ENCODE peak calls at places on chromosomes 13 and 19, in four cellular contexts. A, E, K and Y are unnamed samples.

GRCh38 chr19:34155686-34156085 is 16.6 kb upstream of the LSM14A start:
- DNase-seq in A (no peak), E (no peak), K (no peak), Y (no peak)

GRCh38 chr19:13002970-13003540 is 7.8 kb downstream of the NFIX start:
- DNase-seq in A (no peak), E (no peak), K (no peak), Y (no peak)

GRCh38 chr13:56917966-56918365 is 222.8 kb upstream of the PRR20A start:
- DNase-seq in A (no peak), E (no peak), K (no peak), Y (no peak)

GRCh38 chr13:53242015-53242414 is 213.4 kb downstream of the OLFM4 start:
- DNase-seq in A (no peak), E (no peak), K (no peak), Y (no peak)

GRCh38 chr13:39038569-39038898 is 278 bp downstream of the NHLRC3 start:
- DNase-seq in A (no peak), E (peak; percentile 53), K (peak; percentile 30), Y (no peak)

GRCh38 chr19:28887920-28888618 is 324.9 kb downstream of the UQCRFS1 start:
- DNase-seq in A (no peak), E (no peak), K (no peak), Y (peak; percentile 77)

GRCh38 chr13:50370303-50370950 is 355.2 kb downstream of the KCNRG start:
- DNase-seq in A (no peak), E (no peak), K (no peak), Y (no peak)

GRCh38 chr13:82758056-82758455 is 1124.2 kb downstream of the SLITRK1 start:
- DNase-seq in A (peak; percentile 83), E (no peak), K (peak; percentile 6), Y (no peak)

GRCh38 chr13:73849292-73849691 is 284.9 kb downstream of the KLF12 start:
- DNase-seq in A (peak; percentile 86), E (peak; percentile 24), K (no peak), Y (no peak)

GRCh38 chr13:93687261-93687660 is 460.7 kb downstream of the GPC6 start:
- DNase-seq in A (no peak), E (no peak), K (no peak), Y (no peak)

GRCh38 chr19:54517483-54517882 is 14.9 kb downstream of the LAIR2 start:
- DNase-seq in A (peak; percentile 78), E (peak; percentile 51), K (peak; percentile 65), Y (no peak)

GRCh38 chr13:84661718-84662117 is 779.4 kb upstream of the SLITRK1 start:
- DNase-seq in A (no peak), E (no peak), K (no peak), Y (no peak)

GRCh38 chr13:33611016-33611805 is 206.7 kb upstream of the RFC3 start:
- DNase-seq in A (peak; percentile 45), E (no peak), K (no peak), Y (no peak)

GRCh38 chr19:54436561-54437229 is 12.3 kb upstream of the LENG8 start:
- DNase-seq in A (peak; percentile 24), E (no peak), K (no peak), Y (no peak)

GRCh38 chr19:58366576-58367430 is 4.3 kb upstream of the ZNF497 start:
- DNase-seq in A (peak; percentile 51), E (no peak), K (no peak), Y (no peak)

GRCh38 chr19:55340144-55340783 is 588 bp downstream of the KMT5C start:
- DNase-seq in A (no peak), E (peak; percentile 14), K (no peak), Y (peak; percentile 29)

GRCh38 chr19:41001243-41001971 is 10.3 kb downstream of the CYP2B6 start:
- DNase-seq in A (peak; percentile 64), E (no peak), K (no peak), Y (no peak)

GRCh38 chr13:39051157-39051556 is 12.9 kb downstream of the NHLRC3 start:
- DNase-seq in A (peak; percentile 46), E (no peak), K (peak; percentile 23), Y (no peak)

GRCh38 chr13:39968646-39969475 is 313.4 kb downstream of the COG6 start:
- DNase-seq in A (no peak), E (no peak), K (no peak), Y (no peak)

GRCh38 chr19:11554160-11554559 is 4.9 kb downstream of the ELOF1 start:
- DNase-seq in A (no peak), E (no peak), K (peak; percentile 56), Y (no peak)

GRCh38 chr19:16078759-16079707 is 2.7 kb downstream of the TPM4 start:
- DNase-seq in A (peak; percentile 68), E (peak; percentile 71), K (peak; percentile 72), Y (no peak)

GRCh38 chr13:62653371-62653770 is 1237.7 kb upstream of the PCDH20 start:
- DNase-seq in A (no peak), E (no peak), K (no peak), Y (no peak)

GRCh38 chr13:44013666-44014291 is 134.1 kb downstream of the LACC1 start:
- DNase-seq in A (no peak), E (no peak), K (no peak), Y (no peak)

GRCh38 chr19:4969772-4970531 is 1.0 kb downstream of the KDM4B start:
- DNase-seq in A (peak; percentile 32), E (peak; percentile 11), K (peak; percentile 74), Y (no peak)

GRCh38 chr19:18408053-18408476 is 10.6 kb upstream of the LRRC25 start:
- DNase-seq in A (peak; percentile 81), E (no peak), K (peak; percentile 82), Y (no peak)
- TF ChIP-seq CTCF in A (peak; percentile 77), E (peak; percentile 20), K (peak; percentile 52), Y (peak; percentile 45)

GRCh38 chr13:21078501-21078900 is 17.1 kb upstream of the LATS2 start:
- DNase-seq in A (no peak), E (no peak), K (no peak), Y (no peak)
- TF ChIP-seq CTCF in A (no peak), E (no peak), K (no peak), Y (no peak)

GRCh38 chr13:45441633-45442032 is 23.1 kb upstream of the COG3 start:
- DNase-seq in A (no peak), E (no peak), K (peak; percentile 41), Y (no peak)
- TF ChIP-seq CTCF in A (peak; percentile 18), E (no peak), K (peak; percentile 12), Y (no peak)

DNA sequence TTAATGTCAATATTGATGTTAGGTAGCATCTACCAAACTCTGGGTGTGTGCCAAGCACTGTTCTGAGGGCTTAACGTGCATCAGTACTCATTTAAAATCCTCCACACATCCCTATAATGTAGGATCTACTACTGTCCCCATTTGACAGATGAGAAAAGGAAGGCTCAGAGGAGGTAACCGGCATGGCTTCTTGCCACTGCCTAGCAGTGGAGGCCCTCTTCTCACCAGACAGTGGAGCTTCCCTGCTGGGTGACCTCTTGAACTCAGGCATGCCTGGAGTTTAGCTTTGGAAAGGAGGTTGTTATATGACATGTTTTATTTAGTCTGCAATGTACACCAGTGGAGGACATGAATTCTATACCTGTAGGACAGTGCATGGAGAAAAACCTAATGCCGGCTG is 2.1 kb downstream of the SPATA13 start:
- DNase-seq in A (no peak), E (no peak), K (no peak), Y (no peak)
- TF ChIP-seq CTCF in A (no peak), E (no peak), K (no peak), Y (no peak)

GRCh38 chr19:6732803-6733337 is 4.5 kb downstream of the GPR108 start:
- DNase-seq in A (no peak), E (no peak), K (no peak), Y (no peak)

GRCh38 chr19:6734096-6734696 is 3.2 kb downstream of the GPR108 start:
- DNase-seq in A (no peak), E (no peak), K (no peak), Y (no peak)

GRCh38 chr19:6735181-6735891 is 2.0 kb downstream of the GPR108 start:
- DNase-seq in A (no peak), E (no peak), K (no peak), Y (no peak)

GRCh38 chr19:6731822-6732221 is 5.6 kb downstream of the GPR108 start:
- DNase-seq in A (no peak), E (no peak), K (no peak), Y (no peak)

DNA sequence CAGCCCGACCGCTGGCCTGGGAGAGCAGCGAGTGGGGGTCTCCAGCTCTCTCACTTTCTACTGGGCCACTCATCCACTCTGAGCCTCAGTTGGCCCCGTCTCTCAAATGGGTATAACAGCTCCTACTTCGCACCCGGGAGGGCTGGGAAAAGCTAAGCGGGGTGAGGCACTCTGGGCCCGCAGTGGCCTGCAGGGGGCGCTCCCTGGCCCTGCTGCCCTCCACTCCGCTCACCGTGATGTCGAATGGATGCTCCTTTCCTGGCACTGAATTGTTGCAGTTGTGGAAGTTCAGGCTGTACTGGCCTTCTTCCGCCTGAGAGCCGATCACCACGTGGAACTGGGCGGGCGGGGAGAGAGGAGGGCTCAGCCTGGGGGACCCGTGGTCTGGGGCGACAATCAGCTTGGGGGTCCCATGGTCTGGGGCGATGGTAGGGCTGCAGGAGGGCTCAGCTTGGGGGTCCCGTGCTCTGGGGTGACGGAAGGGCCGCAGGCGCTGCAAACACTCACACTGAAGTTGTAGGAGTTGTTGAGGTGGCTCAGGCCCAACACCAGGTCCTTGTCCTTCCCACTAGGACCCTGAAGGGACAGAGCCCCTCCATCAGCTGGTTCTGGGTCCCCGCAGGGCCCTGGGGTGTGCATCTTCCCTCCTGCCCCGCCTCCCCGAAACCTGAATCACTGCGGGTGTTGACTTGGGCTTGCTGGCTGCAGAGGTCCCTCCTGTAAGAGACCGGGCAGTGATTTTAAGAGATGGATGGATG is 3.9 kb downstream of the GPR108 start:
- DNase-seq in A (peak; percentile 71), E (no peak), K (no peak), Y (no peak)
- TF ChIP-seq CTCF in A (peak; percentile 69), E (peak; percentile 31), K (peak; percentile 10), Y (peak; percentile 32)

GRCh38 chr13:112887557-112887991 is 81.4 kb upstream of the MCF2L start:
- DNase-seq in A (no peak), E (no peak), K (no peak), Y (no peak)

GRCh38 chr13:112885242-112885781 is 83.7 kb upstream of the MCF2L start:
- DNase-seq in A (no peak), E (no peak), K (no peak), Y (no peak)

GRCh38 chr13:112883241-112883945 is 85.6 kb upstream of the MCF2L start:
- DNase-seq in A (no peak), E (no peak), K (no peak), Y (no peak)

GRCh38 chr13:112887151-112887550 is 81.9 kb upstream of the MCF2L start:
- DNase-seq in A (no peak), E (no peak), K (no peak), Y (no peak)

GRCh38 chr13:112885782-112886268 is 83.2 kb upstream of the MCF2L start:
- DNase-seq in A (peak; percentile 87), E (no peak), K (no peak), Y (peak; percentile 63)
- TF ChIP-seq CTCF in A (no peak), E (no peak), K (no peak), Y (no peak)

DNA sequence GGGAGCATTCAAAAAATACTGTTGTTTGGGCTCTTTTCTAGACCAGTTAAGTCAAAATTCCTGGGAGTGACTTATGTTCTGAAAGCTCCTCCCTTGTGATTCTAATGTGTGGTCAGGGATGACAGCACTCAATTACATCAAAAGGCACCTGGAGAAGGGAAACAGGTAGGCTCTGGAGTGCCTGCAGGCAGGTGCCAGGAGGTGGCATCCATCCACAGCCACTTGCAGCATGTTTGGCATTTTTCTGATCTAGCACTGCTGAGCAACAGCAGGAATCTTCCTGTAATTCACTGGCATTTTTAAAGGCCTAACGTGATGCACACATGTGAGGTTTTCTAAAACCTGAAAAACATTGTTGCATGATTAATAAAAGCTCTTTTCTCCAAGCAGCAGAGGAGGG is 94.6 kb downstream of the CCNA1 start:
- DNase-seq in A (peak; percentile 21), E (no peak), K (no peak), Y (no peak)
- TF ChIP-seq CTCF in A (no peak), E (no peak), K (no peak), Y (no peak)

GRCh38 chr13:101115762-101116161 is 300.5 kb downstream of the NALCN start:
- DNase-seq in A (peak; percentile 71), E (no peak), K (no peak), Y (no peak)
- TF ChIP-seq CTCF in A (peak; percentile 50), E (no peak), K (no peak), Y (no peak)